ENCODE peak calls at places on chromosomes 5 and 9, in five cellular contexts. One of them, this sample, is unnamed.

GRCh38 chr9:89880721-89881120 is 275.9 kb downstream of the GADD45G start:
- DNase-seq in neural progenitor cell: no peak
- DNase-seq in RWPE2: no peak
- DNase-seq in fibroblast of mammary gland: no peak
- DNase-seq in A673: no peak
- DNase-seq in this sample: no peak

GRCh38 chr9:128124873-128125574 is 2.5 kb downstream of the PTGES2 start:
- DNase-seq in neural progenitor cell: peak; percentile 76
- DNase-seq in RWPE2: peak; percentile 51
- DNase-seq in fibroblast of mammary gland: peak; percentile 66
- DNase-seq in A673: peak; percentile 83
- DNase-seq in this sample: peak; percentile 82

GRCh38 chr5:132772291-132773070 is 4.6 kb downstream of the SEPTIN8 start:
- DNase-seq in neural progenitor cell: no peak
- DNase-seq in RWPE2: peak; percentile 33
- DNase-seq in fibroblast of mammary gland: no peak
- DNase-seq in A673: no peak
- DNase-seq in this sample: no peak

GRCh38 chr9:72633966-72634365 is 112.6 kb downstream of the TMC1 start:
- DNase-seq in neural progenitor cell: no peak
- DNase-seq in RWPE2: no peak
- DNase-seq in fibroblast of mammary gland: peak; percentile 91
- DNase-seq in A673: peak; percentile 12
- DNase-seq in this sample: peak; percentile 72

GRCh38 chr9:109520475-109521132 is 22.5 kb upstream of the PTPN3 start:
- DNase-seq in neural progenitor cell: peak; percentile 85
- DNase-seq in RWPE2: no peak
- DNase-seq in fibroblast of mammary gland: peak; percentile 74
- DNase-seq in A673: peak; percentile 76
- DNase-seq in this sample: peak; percentile 84

GRCh38 chr5:124669956-124670671 is 76.3 kb downstream of the ZNF608 start:
- DNase-seq in neural progenitor cell: no peak
- DNase-seq in RWPE2: no peak
- DNase-seq in fibroblast of mammary gland: no peak
- DNase-seq in A673: no peak
- DNase-seq in this sample: peak; percentile 81

GRCh38 chr5:145521066-145521465 is 314.1 kb downstream of the PRELID2 start:
- DNase-seq in neural progenitor cell: peak; percentile 51
- DNase-seq in RWPE2: no peak
- DNase-seq in fibroblast of mammary gland: no peak
- DNase-seq in A673: peak; percentile 95
- DNase-seq in this sample: peak; percentile 36

GRCh38 chr9:108478871-108479332 is 376.9 kb downstream of the ACTL7B start:
- DNase-seq in neural progenitor cell: no peak
- DNase-seq in RWPE2: no peak
- DNase-seq in fibroblast of mammary gland: peak; percentile 98
- DNase-seq in A673: no peak
- DNase-seq in this sample: peak; percentile 94

GRCh38 chr9:4921449-4921848 is 63.6 kb upstream of the JAK2 start:
- DNase-seq in neural progenitor cell: no peak
- DNase-seq in RWPE2: no peak
- DNase-seq in fibroblast of mammary gland: no peak
- DNase-seq in A673: no peak
- DNase-seq in this sample: peak; percentile 88

GRCh38 chr5:65955746-65956145 is 29.4 kb downstream of the ERBIN start:
- DNase-seq in neural progenitor cell: no peak
- DNase-seq in RWPE2: no peak
- DNase-seq in fibroblast of mammary gland: no peak
- DNase-seq in A673: no peak
- DNase-seq in this sample: no peak

GRCh38 chr5:40665902-40666301 is 13.8 kb upstream of the PTGER4 start:
- DNase-seq in neural progenitor cell: no peak
- DNase-seq in RWPE2: no peak
- DNase-seq in fibroblast of mammary gland: no peak
- DNase-seq in A673: no peak
- DNase-seq in this sample: no peak

GRCh38 chr9:109477269-109478203 is 20.6 kb downstream of the PTPN3 start:
- DNase-seq in neural progenitor cell: no peak
- DNase-seq in RWPE2: peak; percentile 77
- DNase-seq in fibroblast of mammary gland: no peak
- DNase-seq in A673: no peak
- DNase-seq in this sample: peak; percentile 46

GRCh38 chr5:42677156-42677842 is 79.3 kb upstream of the CCDC152 start:
- DNase-seq in neural progenitor cell: no peak
- DNase-seq in RWPE2: no peak
- DNase-seq in fibroblast of mammary gland: no peak
- DNase-seq in A673: no peak
- DNase-seq in this sample: no peak

GRCh38 chr9:90219548-90220118 is 423.0 kb downstream of the DIRAS2 start:
- DNase-seq in neural progenitor cell: peak; percentile 76
- DNase-seq in RWPE2: no peak
- DNase-seq in fibroblast of mammary gland: no peak
- DNase-seq in A673: peak; percentile 34
- DNase-seq in this sample: no peak

GRCh38 chr9:23739753-23740152 is 86.3 kb downstream of the ELAVL2 start:
- DNase-seq in neural progenitor cell: no peak
- DNase-seq in RWPE2: no peak
- DNase-seq in fibroblast of mammary gland: no peak
- DNase-seq in A673: no peak
- DNase-seq in this sample: no peak

GRCh38 chr5:52920929-52921328 is 68.2 kb upstream of the ITGA2 start:
- DNase-seq in neural progenitor cell: no peak
- DNase-seq in RWPE2: no peak
- DNase-seq in fibroblast of mammary gland: peak; percentile 43
- DNase-seq in A673: no peak
- DNase-seq in this sample: peak; percentile 12

GRCh38 chr5:165630211-165630866 is 2124.9 kb downstream of the MAT2B start:
- DNase-seq in neural progenitor cell: peak; percentile 86
- DNase-seq in RWPE2: no peak
- DNase-seq in fibroblast of mammary gland: peak; percentile 56
- DNase-seq in A673: peak; percentile 59
- DNase-seq in this sample: peak; percentile 50

GRCh38 chr9:121322037-121322736 is 47.9 kb downstream of the STOM start:
- DNase-seq in neural progenitor cell: no peak
- DNase-seq in RWPE2: no peak
- DNase-seq in fibroblast of mammary gland: peak; percentile 98
- DNase-seq in A673: no peak
- DNase-seq in this sample: peak; percentile 98

GRCh38 chr9:93905473-93906133 is 49.6 kb downstream of the BARX1 start:
- DNase-seq in neural progenitor cell: no peak
- DNase-seq in RWPE2: no peak
- DNase-seq in fibroblast of mammary gland: no peak
- DNase-seq in A673: no peak
- DNase-seq in this sample: no peak

GRCh38 chr9:136854113-136854841 is 2.1 kb downstream of the MAMDC4 start:
- DNase-seq in neural progenitor cell: no peak
- DNase-seq in RWPE2: no peak
- DNase-seq in fibroblast of mammary gland: no peak
- DNase-seq in A673: no peak
- DNase-seq in this sample: no peak

GRCh38 chr5:174535691-174536090 is 188.7 kb upstream of the MSX2 start:
- DNase-seq in neural progenitor cell: peak; percentile 74
- DNase-seq in RWPE2: no peak
- DNase-seq in fibroblast of mammary gland: peak; percentile 30
- DNase-seq in A673: peak; percentile 29
- DNase-seq in this sample: peak; percentile 45

GRCh38 chr5:148864113-148864841 is 37.9 kb downstream of the ADRB2 start:
- DNase-seq in neural progenitor cell: no peak
- DNase-seq in RWPE2: no peak
- DNase-seq in fibroblast of mammary gland: no peak
- DNase-seq in A673: no peak
- DNase-seq in this sample: no peak

GRCh38 chr5:39058984-39059565 is 15.1 kb downstream of the RICTOR start:
- DNase-seq in neural progenitor cell: no peak
- DNase-seq in RWPE2: no peak
- DNase-seq in fibroblast of mammary gland: no peak
- DNase-seq in A673: no peak
- DNase-seq in this sample: no peak

GRCh38 chr5:36885566-36886485 is 9.3 kb downstream of the NIPBL start:
- DNase-seq in neural progenitor cell: no peak
- DNase-seq in RWPE2: no peak
- DNase-seq in fibroblast of mammary gland: no peak
- DNase-seq in A673: no peak
- DNase-seq in this sample: no peak
- TF ChIP-seq CTCF in neural progenitor cell: no peak
- TF ChIP-seq CTCF in RWPE2: no peak
- TF ChIP-seq CTCF in fibroblast of mammary gland: no peak
- TF ChIP-seq CTCF in A673: no peak
- TF ChIP-seq CTCF in this sample: no peak

GRCh38 chr5:83472213-83472507 is 616 bp downstream of the VCAN start:
- DNase-seq in neural progenitor cell: no peak
- DNase-seq in RWPE2: no peak
- DNase-seq in fibroblast of mammary gland: no peak
- DNase-seq in A673: no peak
- DNase-seq in this sample: peak; percentile 20

GRCh38 chr5:83474986-83475385 is 3.4 kb downstream of the VCAN start:
- DNase-seq in neural progenitor cell: peak; percentile 40
- DNase-seq in RWPE2: no peak
- DNase-seq in fibroblast of mammary gland: no peak
- DNase-seq in A673: peak; percentile 7
- DNase-seq in this sample: peak; percentile 26

GRCh38 chr5:83474170-83474796 is 2.7 kb downstream of the VCAN start:
- DNase-seq in neural progenitor cell: peak; percentile 94
- DNase-seq in RWPE2: peak; percentile 86
- DNase-seq in fibroblast of mammary gland: peak; percentile 91
- DNase-seq in A673: peak; percentile 80
- DNase-seq in this sample: peak; percentile 87

GRCh38 chr5:83472508-83473343 is 1.2 kb downstream of the VCAN start:
- DNase-seq in neural progenitor cell: peak; percentile 70
- DNase-seq in RWPE2: peak; percentile 64
- DNase-seq in fibroblast of mammary gland: peak; percentile 67
- DNase-seq in A673: no peak
- DNase-seq in this sample: no peak

GRCh38 chr5:83473344-83474169 is 2.0 kb downstream of the VCAN start:
- DNase-seq in neural progenitor cell: peak; percentile 97
- DNase-seq in RWPE2: peak; percentile 82
- DNase-seq in fibroblast of mammary gland: peak; percentile 98
- DNase-seq in A673: peak; percentile 93
- DNase-seq in this sample: peak; percentile 97
- H3K4me3 ChIP-seq in neural progenitor cell: peak overlapping the region; percentile 83
- H3K4me3 ChIP-seq in RWPE2: peak overlapping the region; percentile 34
- H3K4me3 ChIP-seq in fibroblast of mammary gland: peak overlapping the region; percentile 81
- H3K4me3 ChIP-seq in A673: peak overlapping the region; percentile 45
- H3K4me3 ChIP-seq in this sample: peak overlapping the region; percentile 64

DNA sequence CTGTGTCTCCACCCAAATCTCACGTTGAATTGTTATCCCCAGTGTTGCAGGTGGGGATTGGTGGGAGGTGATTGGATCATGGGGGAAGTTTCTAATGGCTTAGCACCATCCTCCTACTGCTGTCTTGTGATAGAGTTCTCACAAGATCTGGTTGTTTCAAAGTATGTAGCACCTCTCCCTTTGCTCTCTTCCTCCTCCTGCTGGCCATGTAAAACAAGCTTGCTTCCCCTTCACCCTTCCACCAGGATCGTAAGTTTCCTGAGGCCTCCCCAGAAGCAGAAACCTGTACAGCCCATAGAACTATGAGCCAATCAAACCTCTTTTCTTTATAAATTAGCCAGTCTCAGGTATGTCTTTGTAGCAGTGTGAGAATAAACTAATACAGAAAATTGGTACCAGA is 214.7 kb upstream of the C9orf72 start:
- DNase-seq in neural progenitor cell: no peak
- DNase-seq in RWPE2: no peak
- DNase-seq in fibroblast of mammary gland: no peak
- DNase-seq in A673: peak; percentile 48
- DNase-seq in this sample: peak; percentile 56
- TF ChIP-seq CTCF in neural progenitor cell: peak; percentile 33
- TF ChIP-seq CTCF in RWPE2: no peak
- TF ChIP-seq CTCF in fibroblast of mammary gland: no peak
- TF ChIP-seq CTCF in A673: peak; percentile 49
- TF ChIP-seq CTCF in this sample: peak; percentile 36

DNA sequence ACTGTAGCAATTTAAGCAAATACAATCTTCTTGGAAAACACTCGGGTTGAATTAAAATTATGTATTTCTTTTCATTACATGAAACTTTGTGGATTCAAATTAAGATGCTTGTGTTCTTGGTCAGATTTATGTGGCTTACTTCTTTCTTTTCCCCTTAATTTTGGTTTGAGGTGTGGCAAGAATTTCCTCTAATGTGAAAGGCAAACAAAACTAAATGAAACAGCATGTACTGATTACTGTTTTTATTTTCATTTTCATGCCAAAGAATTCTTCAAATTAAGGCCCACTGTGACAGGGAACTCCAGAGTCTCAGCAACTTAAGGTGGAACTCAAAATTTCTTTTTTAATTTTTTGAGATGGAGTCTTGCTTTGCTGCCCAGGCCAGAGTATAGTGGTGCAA is at the start of gene OMD:
- DNase-seq in neural progenitor cell: no peak
- DNase-seq in RWPE2: no peak
- DNase-seq in fibroblast of mammary gland: peak; percentile 19
- DNase-seq in A673: no peak
- DNase-seq in this sample: no peak
- H3K4me3 ChIP-seq in neural progenitor cell: no peak within 1 kb of the TSS
- H3K4me3 ChIP-seq in RWPE2: no peak within 1 kb of the TSS
- H3K4me3 ChIP-seq in fibroblast of mammary gland: no peak within 1 kb of the TSS
- H3K4me3 ChIP-seq in A673: no peak within 1 kb of the TSS
- H3K4me3 ChIP-seq in this sample: no peak within 1 kb of the TSS

DNA sequence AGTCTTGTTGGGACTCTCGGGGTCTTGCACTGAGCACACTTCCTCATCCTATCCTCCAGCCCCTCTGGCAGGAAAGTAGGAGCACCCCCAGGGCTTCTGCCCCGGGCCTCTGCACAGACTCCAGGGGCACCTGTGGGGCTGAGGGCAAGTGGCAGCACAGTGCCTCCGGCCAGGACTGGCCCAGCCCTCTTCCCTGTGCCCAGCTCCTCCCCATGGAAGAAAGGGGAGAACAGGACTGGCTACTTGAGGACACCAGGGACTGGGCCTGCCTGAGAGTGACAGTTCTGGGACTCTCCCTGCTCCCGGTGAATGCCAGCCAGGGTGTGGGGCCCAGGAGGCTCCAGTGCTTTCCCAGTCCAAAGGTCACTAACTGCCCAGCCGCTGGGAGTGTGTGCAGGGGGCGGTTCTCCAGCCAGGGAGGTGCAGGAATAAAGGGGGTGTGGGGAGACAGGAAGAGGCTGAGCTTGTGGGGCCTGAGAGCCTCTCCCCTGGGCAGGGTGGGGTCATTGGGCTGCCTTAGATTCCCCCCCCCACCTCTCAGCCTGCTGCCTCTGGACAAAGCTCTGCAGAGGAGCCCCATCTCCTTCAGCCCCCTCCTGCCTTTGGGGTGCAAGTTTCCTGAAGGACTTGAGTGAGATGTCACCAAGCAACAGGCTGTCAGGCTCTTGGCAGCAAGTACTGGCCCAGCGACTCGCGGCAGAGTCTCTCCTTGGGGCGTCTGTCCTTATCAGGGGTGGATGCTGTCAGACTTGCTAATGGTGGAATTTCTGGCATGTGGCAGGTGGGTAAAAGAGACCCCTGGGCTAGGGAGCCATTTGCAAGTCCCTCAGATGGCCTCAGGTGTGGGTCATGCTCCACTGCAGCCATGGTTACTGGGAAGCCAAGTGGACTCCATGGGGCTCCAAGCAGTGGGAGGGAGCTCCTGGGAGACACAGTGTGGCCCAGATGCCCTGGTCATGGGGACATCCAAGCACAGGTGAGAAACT is 19.1 kb upstream of the JADE2 start:
- DNase-seq in neural progenitor cell: peak; percentile 51
- DNase-seq in RWPE2: peak; percentile 77
- DNase-seq in fibroblast of mammary gland: no peak
- DNase-seq in A673: no peak
- DNase-seq in this sample: no peak
- TF ChIP-seq CTCF in neural progenitor cell: no peak
- TF ChIP-seq CTCF in RWPE2: no peak
- TF ChIP-seq CTCF in fibroblast of mammary gland: no peak
- TF ChIP-seq CTCF in A673: no peak
- TF ChIP-seq CTCF in this sample: no peak

This sample was measured in epithelial cell of esophagus.